ENCODE peak calls at places on chromosomes 2 and 18, in eight cellular contexts. Y is IMR-90, P is pancreas, T is uterus, L is Peyer's patch, R is heart right ventricle, A is tibial artery, O is lower lobe of right lung. S is an unnamed sample. For H3K36me3 and H3K4me1, the result is how much of the 10 kb centered on the place peaks cover.

GRCh38 chr2:119366161-119366648 is 429 bp downstream of the C2orf76 start:
- DNase-seq in A (no peak), R (no peak), P (no peak), T (no peak), L (no peak), Y (peak), O (no peak), S (no peak)

GRCh38 chr2:88671786-88672427 is 19.6 kb upstream of the RPIA start:
- DNase-seq in P (no peak), T (no peak), O (no peak), R (no peak), L (no peak), A (no peak), Y (peak), S (no peak)

GRCh38 chr2:188576657-188577056 is 285.0 kb downstream of the GULP1 start:
- DNase-seq in Y (no peak), R (no peak), P (no peak), L (no peak), O (no peak), A (no peak), T (no peak), S (no peak)

GRCh38 chr2:234335676-234336228 is 161.1 kb downstream of the ARL4C start:
- DNase-seq in R (peak), O (peak), A (peak), T (peak), L (peak), Y (peak), P (no peak), S (peak)

GRCh38 chr2:168120730-168121129 is 126.7 kb downstream of the STK39 start:
- DNase-seq in R (no peak), A (no peak), T (no peak), O (no peak), Y (peak), L (no peak), P (no peak), S (no peak)

GRCh38 chr2:158914731-158915130 is 53.7 kb upstream of the TANC1 start:
- DNase-seq in L (no peak), P (no peak), A (no peak), Y (no peak), R (no peak), T (no peak), O (no peak), S (no peak)

GRCh38 chr2:8455236-8456148 is 226.4 kb upstream of the ID2 start:
- DNase-seq in P (no peak), A (no peak), L (no peak), Y (no peak), T (no peak), O (no peak), R (peak), S (no peak)

GRCh38 chr2:17804358-17804757 is 11.9 kb upstream of the MSGN1 start:
- DNase-seq in P (no peak), L (no peak), Y (no peak), O (no peak), R (no peak), A (no peak), T (no peak), S (no peak)

GRCh38 chr2:23926289-23926749 is 604 bp downstream of the ATAD2B start:
- DNase-seq in P (peak), A (no peak), R (no peak), L (no peak), Y (no peak), T (no peak), O (peak), S (peak)

GRCh38 chr2:136134126-136134525 is 16.2 kb upstream of the CXCR4 start:
- DNase-seq in Y (no peak), T (no peak), P (no peak), A (no peak), R (no peak), L (no peak), O (no peak), S (peak)

GRCh38 chr2:57460875-57461274 is 585.7 kb upstream of the VRK2 start:
- DNase-seq in Y (no peak), R (no peak), L (no peak), A (no peak), P (no peak), T (no peak), O (no peak), S (no peak)

GRCh38 chr2:233146194-233146593 is 86.1 kb downstream of the INPP5D start:
- DNase-seq in P (no peak), L (no peak), A (no peak), O (no peak), Y (no peak), T (no peak), R (no peak), S (no peak)

GRCh38 chr2:182649316-182649715 is 66.7 kb upstream of the DNAJC10 start:
- DNase-seq in A (no peak), P (no peak), Y (peak), R (no peak), L (no peak), T (no peak), O (no peak), S (no peak)

GRCh38 chr2:37324536-37324785 is 172 bp downstream of the PRKD3 start:
- DNase-seq in A (peak), R (peak), Y (peak), T (peak), P (peak), O (peak), L (no peak), S (peak)

GRCh38 chr2:81266106-81266505 is 961.6 kb upstream of the LRRTM1 start:
- DNase-seq in Y (no peak), A (no peak), P (no peak), L (no peak), T (no peak), R (no peak), O (no peak), S (no peak)

GRCh38 chr2:139155991-139156390 is 375.8 kb upstream of the NXPH2 start:
- DNase-seq in R (no peak), L (no peak), A (no peak), Y (no peak), T (no peak), P (no peak), O (no peak), S (no peak)

GRCh38 chr18:27627927-27628326 is 442.8 kb upstream of the CHST9 start:
- DNase-seq in Y (no peak), A (no peak), T (no peak), L (no peak), P (no peak), O (no peak), R (no peak), S (no peak)

GRCh38 chr18:42931501-42931900 is 184.0 kb downstream of the RIT2 start:
- DNase-seq in R (no peak), A (no peak), L (no peak), T (no peak), O (no peak), Y (peak), P (no peak), S (no peak)

GRCh38 chr2:17273066-17273465 is 245.2 kb downstream of the RAD51AP2 start:
- DNase-seq in R (no peak), L (no peak), T (no peak), Y (no peak), P (no peak), O (no peak), A (no peak), S (no peak)

GRCh38 chr2:236319036-236319435 is 54.8 kb upstream of the ASB18 start:
- DNase-seq in T (no peak), A (no peak), O (no peak), R (no peak), L (no peak), Y (no peak), P (no peak), S (no peak)

GRCh38 chr2:71045841-71046495 is 22.5 kb upstream of the NAGK start:
- DNase-seq in P (no peak), A (no peak), L (no peak), R (no peak), T (no peak), Y (no peak), O (no peak), S (no peak)

GRCh38 chr2:223837290-223838061 is at the start of gene AP1S3:
- DNase-seq in L (peak), P (peak), O (peak), Y (peak), T (peak), R (peak), A (peak), S (peak)

GRCh38 chr2:64989982-64990614 is 899 bp downstream of the SLC1A4 start:
- DNase-seq in O (no peak), Y (no peak), L (peak), A (peak), R (no peak), T (peak), P (peak), S (no peak)

GRCh38 chr2:30530346-30530745 is 83.3 kb downstream of the LCLAT1 start:
- DNase-seq in A (no peak), R (no peak), Y (no peak), O (no peak), L (no peak), T (no peak), P (no peak), S (no peak)

GRCh38 chr18:63936932-63937393 is 12.1 kb upstream of the HMSD start:
- DNase-seq in A (no peak), O (no peak), P (no peak), Y (no peak), R (no peak), L (no peak), T (no peak), S (no peak)

GRCh38 chr2:152513681-152514080 is 178.7 kb downstream of the FMNL2 start:
- DNase-seq in R (no peak), O (no peak), P (no peak), Y (peak), L (no peak), A (no peak), T (no peak), S (no peak)

GRCh38 chr2:240832816-240833497 is 12.9 kb upstream of the KIF1A start:
- DNase-seq in A (no peak), O (no peak), L (no peak), Y (no peak), T (peak), P (peak), R (no peak), S (no peak)

GRCh38 chr2:220455389-220455788 is 828.0 kb downstream of the SLC4A3 start:
- DNase-seq in R (no peak), L (no peak), O (no peak), P (no peak), A (no peak), T (no peak), Y (peak), S (no peak)

GRCh38 chr2:101699191-101699938 is 1.9 kb downstream of the MAP4K4 start:
- DNase-seq in P (no peak), O (no peak), A (no peak), L (no peak), Y (no peak), R (no peak), T (no peak), S (peak)

GRCh38 chr2:148926291-148926961 is 51.4 kb downstream of the KIF5C start:
- DNase-seq in Y (peak), R (peak), O (peak), A (no peak), T (no peak), L (no peak), P (no peak), S (peak)

GRCh38 chr2:129761569-129762021 is 217.9 kb upstream of the RAB6C start:
- DNase-seq in T (no peak), Y (no peak), O (no peak), A (no peak), P (peak), L (no peak), R (no peak), S (no peak)

GRCh38 chr2:88016948-88017779 is 817 bp upstream of the RNU2-63P start:
- DNase-seq in Y (no peak), L (no peak), P (peak), O (peak), R (peak), T (no peak), A (no peak), S (no peak)

GRCh38 chr2:120731175-120731574 is 4.5 kb upstream of the GLI2 start:
- DNase-seq in Y (no peak), R (no peak), P (no peak), O (no peak), L (no peak), A (peak), T (no peak), S (no peak)

GRCh38 chr2:238240761-238241711 is 1.2 kb upstream of the HES6 start:
- DNase-seq in O (peak), P (peak), A (no peak), T (no peak), R (peak), L (peak), Y (no peak), S (peak)

GRCh38 chr2:23518481-23519333 is 133.7 kb downstream of the KLHL29 start:
- DNase-seq in P (no peak), A (no peak), O (no peak), R (no peak), L (no peak), T (no peak), Y (no peak), S (no peak)

GRCh38 chr2:236754234-236754924 is 184.8 kb downstream of the ACKR3 start:
- DNase-seq in T (no peak), L (no peak), P (no peak), R (no peak), O (no peak), Y (no peak), A (peak), S (no peak)

GRCh38 chr2:113962692-113963480 is 73.0 kb downstream of the ACTR3 start:
- DNase-seq in R (no peak), P (no peak), A (no peak), L (no peak), Y (peak), O (no peak), T (no peak), S (no peak)

GRCh38 chr2:85340034-85340892 is 12.5 kb upstream of the TGOLN2 start:
- DNase-seq in L (no peak), T (no peak), P (no peak), Y (no peak), R (no peak), A (no peak), O (no peak), S (no peak)
- H3K4me3 ChIP-seq in L (no peak), T (no peak), P (no peak), Y (no peak), R (no peak), A (no peak), O (no peak), S (no peak)

DNA sequence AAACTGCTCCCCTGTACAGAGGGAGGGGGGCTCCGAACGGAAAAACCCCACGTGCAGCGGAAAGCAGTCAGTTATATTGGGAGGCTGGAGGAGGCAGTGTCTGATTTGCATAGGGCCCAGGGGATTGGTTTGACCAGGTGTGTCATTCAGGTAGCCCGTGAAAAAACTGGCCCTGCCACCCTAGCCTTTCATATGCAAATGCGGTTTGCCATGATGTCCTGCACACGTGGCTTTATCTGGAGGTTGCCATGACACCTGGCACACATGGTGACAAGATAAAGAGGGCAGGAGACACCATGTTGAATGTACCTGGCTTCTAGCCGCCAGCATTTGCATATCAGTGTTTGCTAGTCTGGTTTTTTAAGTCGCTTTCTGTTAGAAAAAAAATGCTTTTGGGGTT is 20.5 kb downstream of the SLC25A52 start:
- DNase-seq in T (no peak), R (no peak), L (no peak), Y (no peak), A (no peak), O (no peak), P (no peak), S (no peak)
- H3K36me3 ChIP-seq in T (under half), R (under half), L (under half), Y (under half), A (under half), O (under half), P (under half), S (under half)

DNA sequence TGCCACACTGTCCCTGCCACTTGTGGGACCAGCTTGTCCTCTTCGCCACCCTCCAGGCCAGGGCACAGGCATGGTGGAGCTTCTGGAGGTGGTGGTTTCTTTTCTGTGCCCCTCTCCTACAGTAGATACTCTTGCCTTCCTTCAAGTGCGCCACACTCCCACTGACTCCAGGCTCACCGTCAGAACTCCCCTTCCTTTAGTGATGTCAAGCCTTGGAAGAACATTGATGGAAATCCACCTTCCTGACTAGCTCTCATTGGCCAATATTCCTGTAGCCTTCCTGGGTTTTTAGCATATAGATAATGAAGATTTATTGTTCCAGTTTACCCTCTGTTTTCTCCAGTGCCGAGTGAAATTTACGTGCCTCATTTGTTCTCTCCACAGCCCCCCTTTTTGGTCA is 37.2 kb downstream of the PLB1 start:
- DNase-seq in R (no peak), P (no peak), T (no peak), L (no peak), Y (no peak), A (no peak), O (no peak), S (no peak)
- H3K4me1 ChIP-seq in R (under half), P (under half), T (under half), L (under half), Y (under half), A (under half), O (under half), S (under half)

GRCh38 chr2:218138047-218138446 is 12.2 kb downstream of the CXCR2 start:
- DNase-seq in Y (no peak), R (no peak), P (no peak), O (no peak), T (no peak), A (no peak), L (no peak), S (no peak)

DNA sequence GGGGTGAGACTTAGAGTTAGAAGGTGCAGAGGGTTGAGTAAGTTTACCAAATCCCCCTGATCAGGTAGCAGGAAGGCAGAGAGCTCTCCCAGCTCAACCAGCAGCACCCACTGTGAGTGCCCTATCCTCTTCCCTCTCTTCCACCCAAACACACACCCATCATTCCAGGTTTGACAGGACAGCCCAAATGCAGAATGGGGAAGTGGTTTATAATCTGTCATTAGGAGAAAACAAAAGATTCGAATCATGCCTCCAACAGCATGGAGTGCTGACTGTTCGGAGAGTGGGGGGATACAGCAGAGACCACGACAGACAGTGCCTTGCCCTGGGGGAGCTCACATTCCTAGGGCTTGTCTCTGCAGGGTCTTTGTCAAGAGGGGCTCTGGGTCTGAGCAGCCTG is 11.7 kb downstream of the CXCR2 start:
- DNase-seq in P (no peak), L (no peak), A (no peak), R (no peak), Y (no peak), O (no peak), T (no peak), S (no peak)
- H3K4me3 ChIP-seq in P (no peak), L (no peak), A (no peak), R (no peak), Y (no peak), O (no peak), T (no peak), S (no peak)

GRCh38 chr2:26285931-26286330 is 41.2 kb downstream of the HADHB start:
- DNase-seq in A (no peak), R (no peak), T (no peak), L (no peak), O (no peak), Y (no peak), P (no peak), S (no peak)
- H3K36me3 ChIP-seq in A (half or more), R (half or more), T (under half), L (under half), O (half or more), Y (under half), P (under half), S (under half)

GRCh38 chr18:2994603-2995432 is 18.1 kb downstream of the LPIN2 start:
- DNase-seq in Y (no peak), O (no peak), T (no peak), R (peak), A (peak), L (no peak), P (no peak), S (peak)

GRCh38 chr18:2998644-2999043 is 14.3 kb downstream of the LPIN2 start:
- DNase-seq in T (no peak), P (no peak), A (no peak), Y (no peak), O (no peak), R (no peak), L (no peak), S (no peak)

GRCh38 chr18:2994190-2994589 is 18.8 kb downstream of the LPIN2 start:
- DNase-seq in Y (no peak), R (no peak), A (no peak), T (no peak), P (no peak), L (no peak), O (no peak), S (no peak)

GRCh38 chr18:2997846-2998599 is 14.9 kb downstream of the LPIN2 start:
- DNase-seq in T (no peak), O (no peak), P (no peak), L (no peak), A (peak), R (no peak), Y (no peak), S (no peak)

GRCh38 chr18:2997429-2997828 is 15.5 kb downstream of the LPIN2 start:
- DNase-seq in L (no peak), R (no peak), O (no peak), A (no peak), T (no peak), P (no peak), Y (no peak), S (no peak)
- H3K4me1 ChIP-seq in L (under half), R (under half), O (under half), A (under half), T (under half), P (under half), Y (under half), S (half or more)

S was measured in CD8-positive, alpha-beta memory T cell.